ENCODE peak calls at places on chromosomes 6 and 20, in five cellular contexts. H is hypothalamus, T is nucleus accumbens, L is ovary, Y is DMS153. P is an unnamed sample.

GRCh38 chr6:39203398-39203797 is 25.9 kb downstream of the KCNK5 start:
- DNase-seq in H (no peak), T (no peak), L (no peak), Y (no peak), P (no peak)

GRCh38 chr20:53658973-53659372 is 65.3 kb upstream of the ZNF217 start:
- DNase-seq in H (no peak), T (no peak), L (no peak), Y (no peak), P (no peak)

GRCh38 chr20:44618318-44618731 is 33.2 kb downstream of the ADA start:
- DNase-seq in H (no peak), T (no peak), L (peak), Y (no peak), P (no peak)

GRCh38 chr6:44087623-44088022 is 39.6 kb downstream of the MRPL14 start:
- DNase-seq in H (no peak), T (no peak), L (no peak), Y (no peak), P (no peak)

GRCh38 chr20:58621906-58622548 is 29.1 kb upstream of the STX16 start:
- DNase-seq in H (no peak), T (no peak), L (no peak), Y (no peak), P (no peak)

GRCh38 chr6:87702589-87702945 is 534 bp upstream of the AKIRIN2 start:
- DNase-seq in H (no peak), T (no peak), L (no peak), Y (peak), P (no peak)

GRCh38 chr20:39563406-39563805 is 601.3 kb downstream of the DHX35 start:
- DNase-seq in H (no peak), T (no peak), L (no peak), Y (no peak), P (no peak)

GRCh38 chr20:33731693-33732165 is at the start of gene ZNF341:
- DNase-seq in H (peak), T (peak), L (peak), Y (peak), P (peak)

GRCh38 chr20:17654649-17655285 is 27.3 kb downstream of the RRBP1 start:
- DNase-seq in H (no peak), T (no peak), L (peak), Y (no peak), P (peak)

GRCh38 chr6:3009930-3010329 is 10.2 kb downstream of the NQO2 start:
- DNase-seq in H (no peak), T (no peak), L (no peak), Y (no peak), P (no peak)

P was measured in midbrain.